ENCODE peak calls at places on chromosome 17, in seven cellular contexts. One of them, this sample, is unnamed. For H3K4me1 and H3K27me3, the result is how much of the 10 kb centered on the place peaks cover.

GRCh38 chr17:49101054-49101534 is 31.5 kb upstream of the B4GALNT2 start:
- DNase-seq in adrenal gland: no peak
- DNase-seq in K562: no peak
- DNase-seq in ovary: no peak
- DNase-seq in tibial nerve: no peak
- DNase-seq in Peyer's patch: no peak
- DNase-seq in uterus: no peak
- DNase-seq in this sample: no peak

GRCh38 chr17:34251186-34251585 is 3.9 kb upstream of the CCL2 start:
- DNase-seq in adrenal gland: no peak
- DNase-seq in K562: no peak
- DNase-seq in ovary: no peak
- DNase-seq in tibial nerve: no peak
- DNase-seq in Peyer's patch: no peak
- DNase-seq in uterus: no peak
- DNase-seq in this sample: no peak

GRCh38 chr17:57916925-57917858 is 38.0 kb downstream of the CUEDC1 start:
- DNase-seq in adrenal gland: no peak
- DNase-seq in K562: no peak
- DNase-seq in ovary: no peak
- DNase-seq in tibial nerve: no peak
- DNase-seq in Peyer's patch: no peak
- DNase-seq in uterus: no peak
- DNase-seq in this sample: no peak

GRCh38 chr17:36498560-36499300 is 12.2 kb downstream of the ZNHIT3 start:
- DNase-seq in adrenal gland: no peak
- DNase-seq in K562: no peak
- DNase-seq in ovary: no peak
- DNase-seq in tibial nerve: no peak
- DNase-seq in Peyer's patch: no peak
- DNase-seq in uterus: no peak
- DNase-seq in this sample: no peak

GRCh38 chr17:68566145-68566738 is 34.9 kb downstream of the FAM20A start:
- DNase-seq in adrenal gland: no peak
- DNase-seq in K562: no peak
- DNase-seq in ovary: no peak
- DNase-seq in tibial nerve: no peak
- DNase-seq in Peyer's patch: no peak
- DNase-seq in uterus: peak
- DNase-seq in this sample: no peak

GRCh38 chr17:37488607-37489196 is 989 bp upstream of the DUSP14 start:
- DNase-seq in adrenal gland: peak
- DNase-seq in K562: peak
- DNase-seq in ovary: peak
- DNase-seq in tibial nerve: peak
- DNase-seq in Peyer's patch: peak
- DNase-seq in uterus: peak
- DNase-seq in this sample: peak

GRCh38 chr17:18319604-18320256 is 4.6 kb downstream of the SMCR8 start:
- DNase-seq in adrenal gland: peak
- DNase-seq in K562: no peak
- DNase-seq in ovary: no peak
- DNase-seq in tibial nerve: no peak
- DNase-seq in Peyer's patch: no peak
- DNase-seq in uterus: no peak
- DNase-seq in this sample: no peak

GRCh38 chr17:57943140-57943539 is 12.1 kb downstream of the CUEDC1 start:
- DNase-seq in adrenal gland: peak
- DNase-seq in K562: no peak
- DNase-seq in ovary: no peak
- DNase-seq in tibial nerve: no peak
- DNase-seq in Peyer's patch: no peak
- DNase-seq in uterus: no peak
- DNase-seq in this sample: no peak

GRCh38 chr17:60525624-60526514 is at the start of gene APPBP2:
- DNase-seq in adrenal gland: peak
- DNase-seq in K562: peak
- DNase-seq in ovary: peak
- DNase-seq in tibial nerve: peak
- DNase-seq in Peyer's patch: peak
- DNase-seq in uterus: peak
- DNase-seq in this sample: peak

GRCh38 chr17:82593590-82594087 is 54.6 kb downstream of the WDR45B start:
- DNase-seq in adrenal gland: peak
- DNase-seq in K562: no peak
- DNase-seq in ovary: peak
- DNase-seq in tibial nerve: no peak
- DNase-seq in Peyer's patch: no peak
- DNase-seq in uterus: peak
- DNase-seq in this sample: no peak

GRCh38 chr17:6365187-6365943 is 69.6 kb downstream of the AIPL1 start:
- DNase-seq in adrenal gland: no peak
- DNase-seq in K562: no peak
- DNase-seq in ovary: no peak
- DNase-seq in tibial nerve: no peak
- DNase-seq in Peyer's patch: no peak
- DNase-seq in uterus: no peak
- DNase-seq in this sample: no peak

GRCh38 chr17:71975331-71975801 is 145.5 kb upstream of the SOX9 start:
- DNase-seq in adrenal gland: peak
- DNase-seq in K562: no peak
- DNase-seq in ovary: peak
- DNase-seq in tibial nerve: peak
- DNase-seq in Peyer's patch: peak
- DNase-seq in uterus: peak
- DNase-seq in this sample: peak

GRCh38 chr17:42365136-42365535 is 23.1 kb downstream of the STAT3 start:
- DNase-seq in adrenal gland: peak
- DNase-seq in K562: peak
- DNase-seq in ovary: no peak
- DNase-seq in tibial nerve: no peak
- DNase-seq in Peyer's patch: no peak
- DNase-seq in uterus: no peak
- DNase-seq in this sample: no peak

GRCh38 chr17:17506893-17507464 is 10.8 kb upstream of the RASD1 start:
- DNase-seq in adrenal gland: no peak
- DNase-seq in K562: no peak
- DNase-seq in ovary: peak
- DNase-seq in tibial nerve: no peak
- DNase-seq in Peyer's patch: peak
- DNase-seq in uterus: no peak
- DNase-seq in this sample: peak

GRCh38 chr17:32660496-32660895 is 173.7 kb downstream of the CDK5R1 start:
- DNase-seq in adrenal gland: no peak
- DNase-seq in K562: no peak
- DNase-seq in ovary: no peak
- DNase-seq in tibial nerve: no peak
- DNase-seq in Peyer's patch: no peak
- DNase-seq in uterus: no peak
- DNase-seq in this sample: no peak

GRCh38 chr17:65243838-65244237 is 106.7 kb downstream of the RGS9 start:
- DNase-seq in adrenal gland: peak
- DNase-seq in K562: no peak
- DNase-seq in ovary: no peak
- DNase-seq in tibial nerve: no peak
- DNase-seq in Peyer's patch: no peak
- DNase-seq in uterus: no peak
- DNase-seq in this sample: peak

GRCh38 chr17:30095507-30096244 is 20.9 kb upstream of the NSRP1 start:
- DNase-seq in adrenal gland: no peak
- DNase-seq in K562: peak
- DNase-seq in ovary: no peak
- DNase-seq in tibial nerve: peak
- DNase-seq in Peyer's patch: no peak
- DNase-seq in uterus: no peak
- DNase-seq in this sample: no peak

GRCh38 chr17:35155246-35155645 is 7.6 kb downstream of the UNC45B start:
- DNase-seq in adrenal gland: no peak
- DNase-seq in K562: no peak
- DNase-seq in ovary: no peak
- DNase-seq in tibial nerve: no peak
- DNase-seq in Peyer's patch: no peak
- DNase-seq in uterus: no peak
- DNase-seq in this sample: no peak

GRCh38 chr17:68587026-68587425 is 14.1 kb downstream of the FAM20A start:
- DNase-seq in adrenal gland: no peak
- DNase-seq in K562: no peak
- DNase-seq in ovary: no peak
- DNase-seq in tibial nerve: no peak
- DNase-seq in Peyer's patch: no peak
- DNase-seq in uterus: no peak
- DNase-seq in this sample: no peak

GRCh38 chr17:57554826-57555635 is 190.1 kb downstream of the CCDC182 start:
- DNase-seq in adrenal gland: no peak
- DNase-seq in K562: no peak
- DNase-seq in ovary: no peak
- DNase-seq in tibial nerve: no peak
- DNase-seq in Peyer's patch: no peak
- DNase-seq in uterus: no peak
- DNase-seq in this sample: no peak

GRCh38 chr17:81300586-81301155 is 5.6 kb upstream of the SLC38A10 start:
- DNase-seq in adrenal gland: no peak
- DNase-seq in K562: no peak
- DNase-seq in ovary: no peak
- DNase-seq in tibial nerve: no peak
- DNase-seq in Peyer's patch: no peak
- DNase-seq in uterus: no peak
- DNase-seq in this sample: no peak

GRCh38 chr17:80227156-80227555 is 6.9 kb downstream of the SLC26A11 start:
- DNase-seq in adrenal gland: no peak
- DNase-seq in K562: no peak
- DNase-seq in ovary: no peak
- DNase-seq in tibial nerve: no peak
- DNase-seq in Peyer's patch: no peak
- DNase-seq in uterus: no peak
- DNase-seq in this sample: no peak
- H3K4me1 ChIP-seq in adrenal gland: under half
- H3K4me1 ChIP-seq in K562: under half
- H3K4me1 ChIP-seq in ovary: under half
- H3K4me1 ChIP-seq in tibial nerve: under half
- H3K4me1 ChIP-seq in Peyer's patch: under half
- H3K4me1 ChIP-seq in uterus: under half
- H3K4me1 ChIP-seq in this sample: under half

DNA sequence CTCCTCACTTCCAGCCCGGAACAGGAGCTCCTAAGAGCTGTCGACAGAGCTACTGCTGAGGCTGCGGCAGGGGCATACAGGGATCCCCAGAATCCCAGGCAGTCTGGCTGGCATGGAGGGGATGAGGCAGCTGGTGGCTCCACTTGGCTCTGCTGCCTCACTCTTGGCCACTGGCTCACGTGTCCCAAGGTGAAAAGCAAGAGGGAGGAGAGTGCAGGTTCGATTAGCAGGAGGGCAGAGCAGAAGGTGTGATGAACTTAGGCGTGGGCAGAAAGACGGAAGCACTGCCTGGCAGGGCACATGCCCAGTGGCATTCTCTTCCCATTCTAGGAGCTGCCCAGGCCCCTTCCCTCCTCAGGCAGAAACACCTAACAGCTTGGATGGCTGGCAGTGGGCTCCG is 11.3 kb upstream of the TBX21 start:
- DNase-seq in adrenal gland: no peak
- DNase-seq in K562: no peak
- DNase-seq in ovary: no peak
- DNase-seq in tibial nerve: no peak
- DNase-seq in Peyer's patch: no peak
- DNase-seq in uterus: no peak
- DNase-seq in this sample: no peak
- H3K27me3 ChIP-seq in adrenal gland: under half
- H3K27me3 ChIP-seq in K562: half or more
- H3K27me3 ChIP-seq in ovary: under half
- H3K27me3 ChIP-seq in tibial nerve: half or more
- H3K27me3 ChIP-seq in Peyer's patch: under half
- H3K27me3 ChIP-seq in uterus: under half
- H3K27me3 ChIP-seq in this sample: under half

DNA sequence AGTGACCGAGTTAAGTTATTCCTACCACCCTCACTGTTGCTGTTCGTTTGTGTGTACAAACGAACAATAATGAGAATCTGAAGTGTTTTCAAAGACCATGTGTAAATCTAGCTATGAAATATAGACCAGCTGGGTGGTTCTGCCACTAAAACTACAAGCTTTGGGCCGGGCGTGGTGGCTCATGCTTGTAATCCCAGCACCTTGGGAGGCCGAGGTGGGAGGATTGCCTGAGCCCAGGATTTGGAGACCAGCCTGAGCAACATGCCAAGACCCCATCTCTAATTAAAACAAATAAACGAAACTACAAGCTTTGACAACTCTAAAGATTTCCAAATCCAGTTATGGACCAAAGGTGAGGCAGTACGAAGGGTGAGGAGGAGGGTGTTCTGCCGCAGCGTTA is 973 bp downstream of the RECQL5 start:
- DNase-seq in adrenal gland: no peak
- DNase-seq in K562: no peak
- DNase-seq in ovary: peak
- DNase-seq in tibial nerve: no peak
- DNase-seq in Peyer's patch: no peak
- DNase-seq in uterus: no peak
- DNase-seq in this sample: no peak
- TF ChIP-seq POLR2A in adrenal gland: no peak
- TF ChIP-seq POLR2A in K562: no peak
- TF ChIP-seq POLR2A in ovary: no peak
- TF ChIP-seq POLR2A in tibial nerve: no peak
- TF ChIP-seq POLR2A in Peyer's patch: no peak
- TF ChIP-seq POLR2A in uterus: no peak
- TF ChIP-seq POLR2A in this sample: no peak

GRCh38 chr17:78406396-78406795 is 27.9 kb downstream of the PGS1 start:
- DNase-seq in adrenal gland: no peak
- DNase-seq in K562: no peak
- DNase-seq in ovary: no peak
- DNase-seq in tibial nerve: no peak
- DNase-seq in Peyer's patch: no peak
- DNase-seq in uterus: no peak
- DNase-seq in this sample: no peak

GRCh38 chr17:78401891-78402290 is 23.4 kb downstream of the PGS1 start:
- DNase-seq in adrenal gland: no peak
- DNase-seq in K562: no peak
- DNase-seq in ovary: no peak
- DNase-seq in tibial nerve: no peak
- DNase-seq in Peyer's patch: no peak
- DNase-seq in uterus: no peak
- DNase-seq in this sample: no peak

GRCh38 chr17:78401246-78401645 is 22.8 kb downstream of the PGS1 start:
- DNase-seq in adrenal gland: no peak
- DNase-seq in K562: no peak
- DNase-seq in ovary: no peak
- DNase-seq in tibial nerve: no peak
- DNase-seq in Peyer's patch: no peak
- DNase-seq in uterus: no peak
- DNase-seq in this sample: no peak

GRCh38 chr17:78400581-78401240 is 22.3 kb downstream of the PGS1 start:
- DNase-seq in adrenal gland: peak
- DNase-seq in K562: no peak
- DNase-seq in ovary: no peak
- DNase-seq in tibial nerve: no peak
- DNase-seq in Peyer's patch: no peak
- DNase-seq in uterus: no peak
- DNase-seq in this sample: no peak

DNA sequence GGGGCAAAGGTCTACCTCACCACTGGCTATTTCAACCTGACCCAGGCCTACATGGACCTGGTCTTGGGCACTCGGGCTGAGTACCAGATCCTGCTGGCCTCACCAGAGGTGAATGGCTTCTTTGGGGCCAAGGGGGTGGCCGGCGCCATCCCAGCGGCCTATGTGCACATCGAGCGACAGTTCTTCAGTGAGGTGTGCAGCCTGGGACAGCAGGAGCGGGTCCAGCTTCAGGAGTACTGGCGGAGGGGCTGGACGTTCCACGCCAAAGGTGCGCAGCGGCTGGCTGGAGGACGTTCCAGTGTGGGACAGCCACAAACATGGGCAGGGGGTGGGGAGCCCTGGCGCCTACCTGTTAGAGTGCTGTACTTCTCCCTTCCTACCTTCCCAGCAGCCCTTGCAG is 25.4 kb downstream of the PGS1 start:
- DNase-seq in adrenal gland: no peak
- DNase-seq in K562: no peak
- DNase-seq in ovary: no peak
- DNase-seq in tibial nerve: no peak
- DNase-seq in Peyer's patch: no peak
- DNase-seq in uterus: no peak
- DNase-seq in this sample: no peak
- H3K4me1 ChIP-seq in adrenal gland: under half
- H3K4me1 ChIP-seq in K562: under half
- H3K4me1 ChIP-seq in ovary: under half
- H3K4me1 ChIP-seq in tibial nerve: under half
- H3K4me1 ChIP-seq in Peyer's patch: under half
- H3K4me1 ChIP-seq in uterus: under half
- H3K4me1 ChIP-seq in this sample: under half